ENCODE peak calls at places on chromosomes 16 and 17, in eight cellular contexts. C, Y, V, D, X, Q, N and L are unnamed samples.

GRCh38 chr17:33500141-33500540 is 207.0 kb upstream of the ASIC2 start:
- DNase-seq in C (no peak), Y (no peak), V (peak), D (no peak), X (no peak), Q (no peak), N (no peak), L (no peak)

GRCh38 chr16:51971184-51971583 is 575.8 kb downstream of the TOX3 start:
- DNase-seq in C (peak), Y (peak), V (peak), D (no peak), X (peak), Q (no peak), N (no peak), L (no peak)

GRCh38 chr17:78362232-78362631 is 2.4 kb upstream of the SOCS3 start:
- DNase-seq in C (no peak), Y (no peak), V (no peak), D (no peak), X (no peak), Q (no peak), N (no peak), L (no peak)

GRCh38 chr16:60640038-60640437 is 1396.2 kb downstream of the CDH8 start:
- DNase-seq in C (no peak), Y (no peak), V (no peak), D (no peak), X (no peak), Q (no peak), N (no peak), L (no peak)

GRCh38 chr16:81511371-81511770 is 66.8 kb downstream of the CMIP start:
- DNase-seq in C (no peak), Y (no peak), V (no peak), D (no peak), X (peak), Q (no peak), N (no peak), L (no peak)

GRCh38 chr17:15436399-15437369 is 30.7 kb downstream of the CDRT4 start:
- DNase-seq in C (peak), Y (no peak), V (peak), D (no peak), X (peak), Q (peak), N (peak), L (no peak)

GRCh38 chr16:324201-324450 is 28.4 kb downstream of the AXIN1 start:
- DNase-seq in C (no peak), Y (no peak), V (no peak), D (no peak), X (no peak), Q (no peak), N (no peak), L (no peak)

GRCh38 chr17:2238432-2239169 is 65.0 kb downstream of the SMG6 start:
- DNase-seq in C (no peak), Y (no peak), V (no peak), D (peak), X (no peak), Q (no peak), N (no peak), L (no peak)

GRCh38 chr16:73086108-73086507 is 38.2 kb upstream of the ZFHX3 start:
- DNase-seq in C (no peak), Y (no peak), V (no peak), D (no peak), X (no peak), Q (no peak), N (no peak), L (no peak)

GRCh38 chr17:39774043-39774442 is 36.3 kb downstream of the GRB7 start:
- DNase-seq in C (peak), Y (no peak), V (no peak), D (no peak), X (no peak), Q (no peak), N (no peak), L (no peak)

GRCh38 chr17:38600416-38600815 is 5.3 kb downstream of the SRCIN1 start:
- DNase-seq in C (peak), Y (no peak), V (no peak), D (no peak), X (no peak), Q (no peak), N (no peak), L (no peak)

GRCh38 chr17:73644145-73645049 is at the start of gene SDK2:
- DNase-seq in C (peak), Y (peak), V (no peak), D (no peak), X (peak), Q (no peak), N (no peak), L (no peak)

GRCh38 chr16:86718118-86718517 is 139.8 kb downstream of the FOXL1 start:
- DNase-seq in C (no peak), Y (no peak), V (no peak), D (no peak), X (peak), Q (no peak), N (no peak), L (no peak)

GRCh38 chr17:74631468-74632195 is 8.1 kb upstream of the CD300E start:
- DNase-seq in C (peak), Y (no peak), V (peak), D (no peak), X (no peak), Q (no peak), N (no peak), L (no peak)

GRCh38 chr17:63579633-63580032 is 21.1 kb upstream of the TACO1 start:
- DNase-seq in C (peak), Y (no peak), V (no peak), D (no peak), X (no peak), Q (no peak), N (no peak), L (no peak)

GRCh38 chr17:73232587-73233373 is 28.9 kb downstream of the CPSF4L start:
- DNase-seq in C (no peak), Y (no peak), V (peak), D (peak), X (peak), Q (no peak), N (no peak), L (no peak)

GRCh38 chr16:117381-118365 is 20.8 kb downstream of the NPRL3 start:
- DNase-seq in C (peak), Y (peak), V (peak), D (no peak), X (peak), Q (no peak), N (peak), L (peak)

GRCh38 chr17:7853693-7854043 is 1.2 kb upstream of the TMEM88 start:
- DNase-seq in C (peak), Y (no peak), V (no peak), D (no peak), X (no peak), Q (no peak), N (no peak), L (no peak)

GRCh38 chr17:28521296-28522085 is 15.3 kb downstream of the FOXN1 start:
- DNase-seq in C (peak), Y (no peak), V (no peak), D (no peak), X (no peak), Q (no peak), N (no peak), L (no peak)

GRCh38 chr17:27596571-27597187 is 34.3 kb upstream of the LGALS9 start:
- DNase-seq in C (no peak), Y (no peak), V (peak), D (no peak), X (no peak), Q (no peak), N (no peak), L (no peak)

GRCh38 chr17:75523647-75524046 is 1.9 kb upstream of the LLGL2 start:
- DNase-seq in C (no peak), Y (no peak), V (no peak), D (no peak), X (no peak), Q (no peak), N (no peak), L (no peak)

GRCh38 chr17:21194210-21194609 is 19.8 kb downstream of the TMEM11 start:
- DNase-seq in C (no peak), Y (no peak), V (peak), D (no peak), X (no peak), Q (no peak), N (no peak), L (no peak)

GRCh38 chr16:86225905-86226371 is 284.4 kb upstream of the FOXF1 start:
- DNase-seq in C (no peak), Y (no peak), V (no peak), D (no peak), X (no peak), Q (no peak), N (no peak), L (no peak)

GRCh38 chr17:19703776-19704371 is 12.5 kb downstream of the SLC47A2 start:
- DNase-seq in C (peak), Y (no peak), V (peak), D (no peak), X (no peak), Q (no peak), N (no peak), L (no peak)

GRCh38 chr17:33291248-33292183 is 1.6 kb downstream of the ASIC2 start:
- DNase-seq in C (peak), Y (peak), V (peak), D (no peak), X (peak), Q (no peak), N (no peak), L (no peak)

GRCh38 chr17:31094600-31095238 is at the start of gene NF1:
- DNase-seq in C (peak), Y (peak), V (peak), D (peak), X (peak), Q (peak), N (peak), L (peak)

GRCh38 chr16:768428-768827 is 7.9 kb downstream of the MSLN start:
- DNase-seq in C (no peak), Y (no peak), V (no peak), D (no peak), X (no peak), Q (no peak), N (no peak), L (no peak)

GRCh38 chr17:55527520-55528118 is 16.4 kb upstream of the SMIM36 start:
- DNase-seq in C (peak), Y (peak), V (peak), D (no peak), X (peak), Q (peak), N (no peak), L (no peak)

GRCh38 chr17:40819528-40820125 is 2.8 kb downstream of the KRT10 start:
- DNase-seq in C (no peak), Y (no peak), V (peak), D (no peak), X (no peak), Q (no peak), N (no peak), L (no peak)
- H3K27ac ChIP-seq in C (no peak), Y (no peak), V (peak), D (peak), X (peak), Q (peak), N (peak), L (no peak)

DNA sequence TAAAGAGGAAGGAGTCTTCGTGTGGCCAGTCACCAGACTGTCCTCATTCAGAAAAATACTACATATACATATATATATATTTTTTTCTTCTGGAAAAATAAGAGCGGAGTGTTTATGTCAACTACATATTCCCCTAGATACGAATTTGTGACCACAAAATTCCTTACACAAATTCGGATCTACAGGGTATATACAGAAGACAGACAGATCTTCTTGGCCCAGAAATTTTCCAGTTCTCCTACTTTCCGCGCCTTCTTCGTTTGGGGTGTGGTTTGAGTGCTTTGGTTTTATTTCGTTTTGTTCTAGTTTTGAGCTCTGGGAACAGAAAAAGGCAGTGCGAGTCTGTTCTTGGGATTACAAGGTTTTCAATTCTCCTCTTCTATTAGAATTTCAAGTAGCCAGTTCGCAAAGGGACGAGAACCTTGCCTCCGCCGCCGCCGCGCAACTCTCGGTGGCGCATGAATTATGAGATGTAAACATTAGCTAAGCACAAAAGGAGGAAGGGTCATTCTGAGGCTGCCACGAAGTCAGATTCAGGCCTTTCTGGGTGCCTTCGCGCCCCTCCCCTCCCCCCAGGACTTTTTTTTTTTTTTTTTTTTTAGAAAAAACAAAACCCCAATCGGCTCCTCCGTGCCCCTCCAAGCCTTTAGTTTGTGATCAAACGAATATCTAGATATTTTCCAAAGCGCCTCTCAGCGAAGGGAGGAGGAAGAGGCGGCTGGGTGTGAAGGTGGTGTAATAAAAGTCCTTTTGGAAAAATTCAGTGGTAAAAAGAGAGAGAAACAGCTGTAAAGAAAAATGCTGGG is 1.8 kb upstream of the HOXB4 start:
- DNase-seq in C (no peak), Y (no peak), V (no peak), D (no peak), X (no peak), Q (no peak), N (no peak), L (no peak)
- H3K4me3 ChIP-seq in C (no peak), Y (no peak), V (no peak), D (no peak), X (no peak), Q (no peak), N (no peak), L (no peak)

GRCh38 chr17:35447494-35447893 is 1.1 kb downstream of the SLFN13 start:
- DNase-seq in C (no peak), Y (no peak), V (no peak), D (no peak), X (no peak), Q (no peak), N (no peak), L (no peak)

GRCh38 chr17:35449371-35449931 is 885 bp upstream of the SLFN13 start:
- DNase-seq in C (peak), Y (peak), V (no peak), D (no peak), X (no peak), Q (peak), N (no peak), L (no peak)

GRCh38 chr17:35448214-35448898 is at the start of gene SLFN13:
- DNase-seq in C (peak), Y (peak), V (peak), D (peak), X (peak), Q (peak), N (peak), L (peak)

DNA sequence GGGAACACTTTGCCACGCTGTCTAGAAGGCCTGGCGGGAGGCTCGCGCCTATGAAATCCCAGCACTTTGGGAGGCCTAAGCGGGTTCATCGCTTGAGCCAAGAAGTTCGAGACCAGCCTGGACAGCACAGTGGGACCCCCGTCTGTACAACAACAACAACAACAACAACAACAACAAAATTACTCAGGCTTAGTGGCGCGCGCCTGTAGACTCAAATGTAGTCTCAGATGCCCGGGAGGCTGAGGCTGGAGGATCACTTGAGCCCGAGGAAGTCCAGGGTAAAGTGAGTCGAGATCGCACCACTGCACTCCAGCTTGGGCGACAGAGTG is 297 bp upstream of the SLFN13 start:
- DNase-seq in C (no peak), Y (no peak), V (no peak), D (no peak), X (no peak), Q (no peak), N (no peak), L (no peak)
- H3K27ac ChIP-seq in C (no peak), Y (no peak), V (no peak), D (no peak), X (no peak), Q (peak), N (peak), L (peak)

GRCh38 chr17:49742256-49742655 is 21.7 kb downstream of the FAM117A start:
- DNase-seq in C (no peak), Y (no peak), V (no peak), D (no peak), X (no peak), Q (no peak), N (peak), L (no peak)
- H3K4me3 ChIP-seq in C (no peak), Y (no peak), V (no peak), D (no peak), X (no peak), Q (no peak), N (peak), L (peak)